ENCODE peak calls at places on chromosomes 6 and 20, in four cellular contexts. S is aorta, V is fibroblast of the conjunctiva, X is SW480. F is an unnamed sample.

GRCh38 chr6:13273931-13274706 is 54.2 kb downstream of the TBC1D7 start:
- DNase-seq in X (no peak), S (peak), V (no peak), F (peak)

GRCh38 chr6:135097172-135097571 is 42.5 kb upstream of the HBS1L start:
- DNase-seq in V (no peak), S (no peak), X (no peak), F (no peak)

GRCh38 chr6:111534366-111534765 is 51.3 kb upstream of the REV3L start:
- DNase-seq in V (peak), X (peak), S (no peak), F (no peak)

GRCh38 chr6:19834858-19835257 is 2.3 kb upstream of the ID4 start:
- DNase-seq in V (no peak), S (no peak), X (no peak), F (no peak)

GRCh38 chr6:44010411-44011349 is 116.6 kb downstream of the MRPL14 start:
- DNase-seq in X (peak), V (peak), S (peak), F (no peak)

GRCh38 chr20:59783020-59784010 is 150.1 kb downstream of the SYCP2 start:
- DNase-seq in S (no peak), V (peak), X (peak), F (no peak)

GRCh38 chr6:124962617-124963415 is 579 bp downstream of the RNF217 start:
- DNase-seq in V (no peak), S (peak), X (peak), F (no peak)

GRCh38 chr6:133886104-133886503 is 2.8 kb upstream of the TCF21 start:
- DNase-seq in X (no peak), V (no peak), S (no peak), F (no peak)

GRCh38 chr20:58330692-58331091 is 21.2 kb downstream of the RAB22A start:
- DNase-seq in S (no peak), X (no peak), V (no peak), F (no peak)

GRCh38 chr20:22939181-22939580 is 95.9 kb upstream of the SSTR4 start:
- DNase-seq in X (peak), V (no peak), S (no peak), F (no peak)

GRCh38 chr6:154448448-154449096 is 61.9 kb downstream of the CNKSR3 start:
- DNase-seq in S (peak), X (no peak), V (peak), F (no peak)

GRCh38 chr20:34709836-34710567 is 5.9 kb downstream of the TP53INP2 start:
- DNase-seq in V (peak), X (peak), S (peak), F (no peak)